ENCODE peak calls at places on chromosome 5, in five cellular contexts. L is lower lobe of right lung; O is heart right ventricle; P is A549; M is naive thymus-derived CD4-positive, alpha-beta T cell. C is an unnamed sample.

GRCh38 chr5:65213921-65214525 is 267.7 kb downstream of the ADAMTS6 start:
- DNase-seq in L (no peak), O (no peak), P (peak; percentile 36), M (no peak), C (peak; percentile 13)

GRCh38 chr5:177473461-177473991 is at the start of gene DBN1:
- DNase-seq in L (no peak), O (no peak), P (peak; percentile 57), M (no peak), C (no peak)

GRCh38 chr5:9034671-9035070 is 511.2 kb downstream of the SEMA5A start:
- DNase-seq in L (no peak), O (no peak), P (no peak), M (no peak), C (peak; percentile 39)

GRCh38 chr5:103942587-103943186 is 380.1 kb upstream of the NUDT12 start:
- DNase-seq in L (no peak), O (no peak), P (no peak), M (no peak), C (no peak)

GRCh38 chr5:84383816-84384603 is 670 bp downstream of the EDIL3 start:
- DNase-seq in L (peak; percentile 48), O (no peak), P (no peak), M (no peak), C (peak; percentile 69)

GRCh38 chr5:92641031-92641962 is 939.7 kb downstream of the NR2F1-AS1 start:
- DNase-seq in L (no peak), O (peak; percentile 14), P (peak; percentile 6), M (no peak), C (peak; percentile 76)

GRCh38 chr5:9588254-9588653 is 41.9 kb downstream of the TAS2R1 start:
- DNase-seq in L (no peak), O (no peak), P (no peak), M (no peak), C (no peak)

GRCh38 chr5:36683821-36684434 is 77.5 kb downstream of the SLC1A3 start:
- DNase-seq in L (peak; percentile 59), O (peak; percentile 41), P (no peak), M (no peak), C (no peak)

GRCh38 chr5:54227109-54227508 is 83.3 kb downstream of the ARL15 start:
- DNase-seq in L (no peak), O (no peak), P (no peak), M (no peak), C (no peak)

GRCh38 chr5:124650960-124651662 is 95.3 kb downstream of the ZNF608 start:
- DNase-seq in L (no peak), O (peak; percentile 67), P (no peak), M (no peak), C (peak; percentile 66)

GRCh38 chr5:68240196-68240595 is 24.6 kb downstream of the PIK3R1 start:
- DNase-seq in L (no peak), O (no peak), P (no peak), M (no peak), C (no peak)

GRCh38 chr5:68243681-68244080 is 28.1 kb downstream of the PIK3R1 start:
- DNase-seq in L (no peak), O (no peak), P (no peak), M (peak; percentile 29), C (no peak)

GRCh38 chr5:68240771-68241170 is 25.2 kb downstream of the PIK3R1 start:
- DNase-seq in L (no peak), O (no peak), P (no peak), M (no peak), C (no peak)

GRCh38 chr5:68243251-68243650 is 27.7 kb downstream of the PIK3R1 start:
- DNase-seq in L (no peak), O (no peak), P (no peak), M (no peak), C (no peak)

DNA sequence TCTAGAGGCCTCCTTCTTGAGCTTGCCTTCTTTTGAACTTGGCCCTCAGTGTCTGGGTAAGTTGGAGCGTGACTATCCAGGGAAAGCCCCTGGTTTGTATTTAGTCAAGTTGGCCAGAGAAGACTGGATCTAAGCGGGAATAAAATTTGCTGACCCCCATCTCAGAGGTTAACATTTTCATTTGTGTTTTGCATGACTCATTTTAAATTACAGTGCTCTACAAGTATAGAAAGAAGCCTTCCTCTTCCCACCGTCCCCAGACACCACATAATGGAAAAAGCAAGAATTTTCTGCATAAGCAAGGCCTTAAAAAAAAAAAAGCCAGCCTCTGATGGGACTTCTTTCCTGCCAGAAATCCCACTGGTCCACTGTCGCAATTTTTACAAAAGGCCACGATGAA is 27.2 kb downstream of the PIK3R1 start:
- DNase-seq in L (no peak), O (no peak), P (no peak), M (no peak), C (peak; percentile 51)
- H3K4me1 ChIP-seq in L (peaks cover 73% of the 10 kb centered on the region), O (peaks cover 92% of the 10 kb centered on the region), P (no peaks in the 10 kb centered on the region), M (peaks cover 59% of the 10 kb centered on the region), C (peaks cover 46% of the 10 kb centered on the region)

GRCh38 chr5:14209222-14209822 is 66.2 kb downstream of the TRIO start:
- DNase-seq in L (no peak), O (no peak), P (no peak), M (no peak), C (no peak)

GRCh38 chr5:14209836-14210235 is 66.7 kb downstream of the TRIO start:
- DNase-seq in L (no peak), O (no peak), P (no peak), M (no peak), C (no peak)

GRCh38 chr5:14206028-14206725 is 63.0 kb downstream of the TRIO start:
- DNase-seq in L (no peak), O (no peak), P (no peak), M (no peak), C (no peak)

GRCh38 chr5:14210729-14211128 is 67.6 kb downstream of the TRIO start:
- DNase-seq in L (no peak), O (no peak), P (no peak), M (no peak), C (no peak)

DNA sequence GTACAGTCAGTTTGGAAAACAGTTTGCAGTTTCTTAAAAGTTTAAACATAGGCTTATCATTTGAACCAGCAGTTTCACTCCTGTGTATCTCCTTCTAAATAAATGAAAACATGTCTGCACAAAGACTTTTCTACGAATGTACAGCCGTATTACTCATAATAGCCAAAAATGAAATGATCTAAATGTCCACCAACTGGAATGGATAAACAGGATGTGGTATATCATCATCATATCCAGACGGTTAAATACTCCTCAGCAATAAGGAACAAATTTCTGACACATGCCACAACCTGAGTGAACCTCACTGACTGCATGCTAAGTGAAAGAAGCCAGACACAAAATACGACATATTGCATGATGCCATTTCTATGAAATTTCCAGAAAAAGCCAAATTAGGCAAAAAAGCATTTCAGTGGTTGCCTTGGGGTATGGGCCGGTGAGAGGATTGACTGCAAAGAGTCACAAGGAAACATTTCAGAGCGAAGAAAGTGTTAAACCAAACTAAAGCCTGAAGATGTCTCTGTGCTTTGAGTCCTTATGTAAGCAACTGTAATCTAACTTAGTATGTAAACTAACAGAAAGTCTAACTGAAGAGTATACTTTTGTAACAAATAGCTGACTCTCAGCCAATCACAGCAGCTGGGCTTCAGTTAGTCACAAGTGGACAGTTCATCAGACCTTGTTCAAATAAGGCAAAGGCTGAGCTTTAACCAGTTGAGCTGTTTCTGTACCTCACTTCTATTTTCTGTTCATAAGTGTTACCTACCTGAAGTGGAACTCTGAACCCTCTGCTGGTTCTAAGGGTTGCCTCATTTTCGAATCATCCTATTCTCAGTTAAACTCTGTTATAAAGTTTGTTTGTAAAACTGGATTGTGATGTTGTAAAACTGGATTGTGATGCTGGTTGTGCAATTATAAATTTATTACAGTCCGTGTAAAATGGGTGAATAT is 65.2 kb downstream of the TRIO start:
- DNase-seq in L (no peak), O (no peak), P (no peak), M (no peak), C (peak; percentile 75)
- H3K4me3 ChIP-seq in L (no peak overlapping the region), O (no peak overlapping the region), P (peak overlapping the region; percentile 27), M (no peak overlapping the region), C (peak overlapping the region; percentile 19)

GRCh38 chr5:180253036-180253824 is 38.7 kb downstream of the MAPK9 start:
- DNase-seq in L (no peak), O (no peak), P (no peak), M (no peak), C (no peak)
- H3K9me3 ChIP-seq in L (peaks cover 94% of the 10 kb centered on the region), O (peaks cover 93% of the 10 kb centered on the region), P (peaks cover 96% of the 10 kb centered on the region), M (peaks cover 93% of the 10 kb centered on the region), C (peaks cover 58% of the 10 kb centered on the region)

DNA sequence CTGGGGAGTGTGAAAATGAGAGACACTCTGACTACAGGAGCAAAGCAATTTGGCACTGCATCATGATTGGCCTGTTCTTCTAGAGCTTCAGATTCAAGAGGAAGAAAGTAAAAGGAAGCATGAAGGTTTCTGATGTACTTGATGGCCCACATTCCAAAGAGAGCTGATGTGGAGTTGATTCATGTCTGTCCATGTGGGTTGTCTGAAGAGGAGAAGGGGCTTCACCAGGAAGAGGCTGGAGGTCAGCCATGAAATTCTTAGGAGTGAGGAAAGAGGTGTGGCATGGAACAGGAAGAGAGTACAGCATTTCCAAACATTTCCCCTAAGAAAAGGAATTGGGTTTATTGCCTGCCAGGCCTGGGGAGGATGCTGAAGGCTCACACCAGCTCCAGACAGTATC is 70.7 kb downstream of the PTCD2 start:
- DNase-seq in L (no peak), O (no peak), P (no peak), M (no peak), C (no peak)
- H3K4me1 ChIP-seq in L (peaks cover 16% of the 10 kb centered on the region), O (peaks cover 50% of the 10 kb centered on the region), P (peaks cover 50% of the 10 kb centered on the region), M (no peaks in the 10 kb centered on the region), C (peaks cover 28% of the 10 kb centered on the region)

C was measured in SJSA1.